ENCODE peak calls at places on chromosomes 1 and 21, in eight cellular contexts. C, X, O, S, B, R, M and P are unnamed samples. For H3K9me3, the result is how much of the 10 kb centered on the place peaks cover.

GRCh38 chr1:2494323-2494693 is 18.2 kb downstream of the PLCH2 start:
- DNase-seq in B (peak), R (no peak), S (no peak), C (peak), M (no peak), X (peak), O (peak), P (no peak)

GRCh38 chr1:3018576-3018975 is 2.7 kb upstream of the ACTRT2 start:
- DNase-seq in R (no peak), M (no peak), X (no peak), O (no peak), B (no peak), S (no peak), C (peak), P (no peak)

GRCh38 chr1:46550751-46551231 is 656 bp downstream of the KNCN start:
- DNase-seq in C (peak), B (no peak), S (no peak), O (no peak), X (no peak), M (no peak), R (no peak), P (no peak)

GRCh38 chr1:9910080-9910424 is at the start of gene CTNNBIP1:
- DNase-seq in X (no peak), C (no peak), S (no peak), B (no peak), M (no peak), O (no peak), R (no peak), P (no peak)

GRCh38 chr1:178931843-178932551 is 61.1 kb upstream of the ANGPTL1 start:
- DNase-seq in B (no peak), R (no peak), M (peak), S (peak), O (no peak), X (no peak), C (peak), P (peak)

GRCh38 chr21:33541105-33541711 is 709 bp downstream of the GART start:
- DNase-seq in O (peak), M (no peak), B (no peak), S (no peak), C (peak), R (no peak), X (peak), P (no peak)

GRCh38 chr1:25256578-25257129 is 9.4 kb upstream of the RSRP1 start:
- DNase-seq in C (no peak), O (no peak), R (no peak), M (no peak), X (no peak), B (no peak), S (no peak), P (no peak)

GRCh38 chr1:222815367-222815765 is 527 bp downstream of the DISP1 start:
- DNase-seq in O (peak), R (peak), M (peak), S (no peak), X (no peak), C (no peak), B (peak), P (peak)

GRCh38 chr21:39885119-39885848 is 18.0 kb downstream of the PCP4 start:
- DNase-seq in M (no peak), R (peak), B (no peak), S (no peak), X (no peak), C (no peak), O (no peak), P (no peak)

GRCh38 chr1:183411091-183411490 is 7.1 kb downstream of the NMNAT2 start:
- DNase-seq in X (no peak), B (no peak), M (no peak), R (no peak), C (no peak), S (no peak), O (peak), P (no peak)

GRCh38 chr1:202516434-202516877 is 168.0 kb downstream of the PPP1R12B start:
- DNase-seq in X (no peak), M (no peak), R (peak), S (no peak), C (no peak), B (no peak), O (no peak), P (no peak)

GRCh38 chr1:30611741-30612309 is 111.6 kb downstream of the MATN1 start:
- DNase-seq in O (no peak), R (no peak), C (no peak), B (no peak), X (no peak), M (no peak), S (no peak), P (no peak)

GRCh38 chr1:147781056-147781471 is 20.7 kb upstream of the GJA5 start:
- DNase-seq in S (no peak), M (no peak), R (no peak), O (peak), C (no peak), B (peak), X (no peak), P (no peak)

GRCh38 chr1:14003552-14003951 is 303.6 kb downstream of the PRDM2 start:
- DNase-seq in B (no peak), R (no peak), C (no peak), M (no peak), O (no peak), X (no peak), S (no peak), P (no peak)
- H3K9me3 ChIP-seq in B (under half), R (under half), C (under half), M (under half), O (under half), X (under half), S (under half), P (under half)

DNA sequence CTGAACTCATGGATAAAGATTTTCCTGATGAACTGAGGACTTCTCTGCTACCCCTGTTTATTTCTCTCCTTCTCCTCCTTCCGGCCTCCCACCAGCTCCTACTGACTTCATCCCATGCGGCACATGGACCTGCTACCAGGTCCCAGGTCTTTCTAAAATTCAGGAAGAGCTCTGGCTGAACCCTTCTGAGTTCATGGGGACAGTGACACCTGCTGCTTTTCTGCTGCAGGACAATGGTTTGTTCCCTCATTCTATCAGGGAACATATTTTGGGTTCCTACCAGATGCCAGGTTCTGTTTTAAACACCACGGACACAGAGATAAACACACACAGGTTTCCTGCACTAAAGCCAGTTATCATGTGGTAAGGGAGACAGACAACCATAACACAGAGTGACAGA is 114.1 kb upstream of the RAB4A start:
- DNase-seq in S (no peak), M (no peak), B (no peak), O (peak), R (peak), X (no peak), C (no peak), P (no peak)
- TF ChIP-seq CTCF in S (peak), M (peak), B (peak), O (peak), R (peak), X (peak), C (no peak), P (no peak)

DNA sequence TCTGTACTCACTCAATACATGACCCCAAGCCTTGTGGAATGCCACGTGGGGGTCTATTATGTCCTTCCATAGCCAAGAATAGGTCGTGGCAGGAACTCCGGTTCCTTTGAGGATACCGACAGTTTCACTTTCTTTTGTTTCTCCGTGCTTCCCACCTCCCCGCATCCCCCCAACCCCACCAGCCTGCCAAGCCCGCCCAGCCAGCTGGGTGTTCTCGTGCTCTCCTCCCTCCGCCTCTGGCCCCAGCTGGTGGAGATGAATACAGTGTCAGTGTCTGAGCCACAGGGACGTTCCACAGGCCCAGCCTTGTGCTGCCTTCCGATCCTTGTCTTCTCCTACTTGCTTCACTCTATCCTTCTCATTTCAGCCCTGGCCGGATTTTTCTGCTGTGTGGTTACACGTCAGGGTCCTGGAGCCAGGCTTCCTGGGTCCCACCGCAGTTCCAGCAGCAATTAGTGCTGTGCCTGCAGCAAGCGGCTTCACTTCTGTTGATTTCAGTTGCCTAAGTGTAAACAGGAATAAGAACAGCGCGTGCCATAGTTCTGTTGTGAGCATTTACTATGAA is 4.1 kb upstream of the AGTRAP start:
- DNase-seq in O (peak), S (peak), M (no peak), R (no peak), B (peak), C (peak), X (no peak), P (peak)
- H3K4me3 ChIP-seq in O (peak), S (no peak), M (peak), R (no peak), B (no peak), C (no peak), X (no peak), P (peak)

DNA sequence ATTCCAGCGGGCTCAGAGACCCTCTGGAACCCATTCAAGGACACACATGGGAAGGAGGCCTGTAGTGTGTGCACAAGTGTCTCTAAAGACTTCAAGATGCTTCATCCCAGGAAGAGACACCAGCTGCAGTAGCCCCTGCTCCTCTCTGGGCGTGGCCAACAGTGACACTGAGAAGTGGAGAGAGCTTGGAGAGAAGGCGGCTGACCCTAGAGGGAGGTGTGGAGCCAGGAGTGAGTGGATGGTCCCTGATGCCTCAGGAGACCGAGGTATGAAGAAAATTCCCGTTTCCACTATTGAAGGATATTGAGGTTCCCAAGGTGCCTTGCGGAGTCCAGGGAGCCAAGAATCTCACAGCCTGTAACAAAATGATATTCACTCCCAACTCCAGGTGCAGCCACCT is 14.9 kb upstream of the TNNI1 start:
- DNase-seq in C (no peak), M (no peak), S (no peak), O (peak), X (no peak), R (no peak), B (no peak), P (no peak)
- H3K9me3 ChIP-seq in C (under half), M (under half), S (under half), O (under half), X (under half), R (under half), B (under half), P (under half)

GRCh38 chr1:101732221-101732620 is 264.5 kb downstream of the OLFM3 start:
- DNase-seq in R (no peak), S (no peak), C (no peak), M (no peak), X (no peak), B (no peak), O (no peak), P (no peak)
- TF ChIP-seq CTCF in R (no peak), S (no peak), C (no peak), M (no peak), X (no peak), B (no peak), O (no peak), P (no peak)

GRCh38 chr1:204450461-204451257 is 39.0 kb upstream of the PPP1R15B start:
- DNase-seq in M (no peak), C (peak), O (peak), X (no peak), R (no peak), B (no peak), S (no peak), P (no peak)

GRCh38 chr1:204448991-204449390 is 37.4 kb upstream of the PPP1R15B start:
- DNase-seq in C (peak), S (no peak), X (no peak), B (no peak), M (no peak), O (no peak), R (no peak), P (no peak)

GRCh38 chr1:204449631-204450280 is 38.1 kb upstream of the PPP1R15B start:
- DNase-seq in R (no peak), S (no peak), O (no peak), X (no peak), C (peak), M (no peak), B (no peak), P (no peak)

GRCh38 chr1:204453141-204453772 is 41.3 kb downstream of the PIK3C2B start:
- DNase-seq in X (peak), M (no peak), S (no peak), B (no peak), C (no peak), O (no peak), R (no peak), P (no peak)

DNA sequence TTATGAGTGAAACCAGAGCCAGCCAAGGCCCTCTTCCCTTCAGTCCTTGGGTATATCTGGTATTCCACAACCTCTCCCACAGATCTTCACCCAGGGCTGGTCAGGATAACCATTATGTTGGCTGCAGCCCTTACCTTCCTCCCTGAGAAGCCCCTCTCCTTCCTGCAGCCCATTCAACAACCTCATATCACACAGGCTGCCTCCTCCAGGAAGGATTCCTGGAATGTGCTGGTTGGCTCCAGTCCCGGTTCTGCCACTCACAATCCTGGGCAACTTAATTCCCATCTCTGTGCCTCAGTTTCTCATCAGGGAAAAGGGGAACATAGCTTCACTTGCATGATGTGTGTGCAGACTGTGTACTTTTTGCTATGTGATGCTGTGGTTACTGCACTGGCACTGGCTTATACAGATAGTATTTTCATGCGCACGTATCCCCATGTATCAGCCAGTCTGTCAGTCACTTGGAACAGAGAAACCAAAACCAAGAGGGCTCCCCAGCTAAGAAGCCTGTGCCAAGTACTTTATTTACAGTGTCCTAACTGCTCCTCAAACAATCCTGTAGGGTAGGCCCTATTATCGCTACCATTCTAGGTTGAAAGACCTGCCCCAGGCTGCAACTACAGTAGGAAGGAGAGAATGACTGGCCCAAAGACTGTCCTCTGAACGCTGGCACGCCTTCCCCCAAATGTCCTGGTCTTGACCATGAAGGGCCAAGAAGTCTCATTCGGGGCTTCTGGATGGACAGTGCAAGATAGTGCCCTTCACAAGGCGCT is 39.9 kb upstream of the PPP1R15B start:
- DNase-seq in S (no peak), M (no peak), R (no peak), B (no peak), C (peak), X (no peak), O (no peak), P (no peak)
- H3K4me3 ChIP-seq in S (no peak), M (no peak), R (no peak), B (no peak), C (no peak), X (no peak), O (no peak), P (no peak)

GRCh38 chr1:112817555-112818373 is 102.6 kb upstream of the PPM1J start:
- DNase-seq in X (no peak), S (no peak), M (no peak), R (no peak), B (no peak), C (no peak), O (no peak), P (no peak)
- H3K9me3 ChIP-seq in X (under half), S (under half), M (under half), R (under half), B (under half), C (under half), O (under half), P (under half)

DNA sequence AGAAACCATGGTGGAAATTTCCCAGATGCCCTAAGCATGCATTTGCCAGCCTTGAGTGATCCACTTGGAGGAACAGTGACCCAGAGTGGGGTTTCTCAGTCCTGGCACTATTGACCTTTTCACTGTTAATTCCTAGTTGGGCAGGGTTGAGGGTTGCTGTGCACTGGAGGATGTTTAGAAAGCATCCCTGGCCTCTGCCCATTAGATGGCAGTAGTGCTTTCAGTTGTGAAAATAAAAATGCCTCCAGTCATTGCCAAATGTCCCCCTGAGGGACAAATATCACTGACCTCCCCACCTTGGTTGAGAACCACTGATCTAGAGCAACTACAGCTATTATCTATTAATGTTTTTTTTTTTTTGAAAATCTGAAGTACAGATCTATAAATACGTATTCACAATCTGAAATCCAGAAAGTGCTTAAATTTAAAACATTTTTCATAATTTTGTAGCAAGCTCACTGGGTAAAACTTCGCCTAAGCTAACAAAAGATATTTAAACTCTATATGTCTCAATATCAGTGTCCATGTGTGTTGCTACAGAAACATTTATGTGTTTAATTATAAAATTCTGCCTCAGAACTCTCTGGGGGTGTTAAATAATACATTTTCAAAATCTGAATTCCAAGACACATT is 27.3 kb downstream of the F3 start:
- DNase-seq in S (no peak), B (no peak), M (no peak), C (no peak), O (peak), X (peak), R (peak), P (no peak)
- TF ChIP-seq CTCF in S (peak), B (peak), M (no peak), C (no peak), O (peak), X (peak), R (peak), P (no peak)

GRCh38 chr1:243597383-243597782 is 252.7 kb downstream of the AKT3 start:
- DNase-seq in S (no peak), X (no peak), M (no peak), B (no peak), R (no peak), O (no peak), C (no peak), P (no peak)

GRCh38 chr1:243596441-243597183 is 253.4 kb downstream of the AKT3 start:
- DNase-seq in R (no peak), S (no peak), X (no peak), B (peak), O (peak), C (no peak), M (no peak), P (no peak)

GRCh38 chr1:243601720-243602119 is 248.3 kb downstream of the AKT3 start:
- DNase-seq in R (no peak), C (no peak), B (no peak), M (no peak), X (no peak), S (no peak), O (no peak), P (no peak)

GRCh38 chr1:243595527-243596206 is 254.4 kb downstream of the AKT3 start:
- DNase-seq in X (no peak), R (no peak), C (no peak), S (no peak), M (no peak), O (peak), B (peak), P (no peak)

GRCh38 chr1:243598433-243598832 is 251.6 kb downstream of the AKT3 start:
- DNase-seq in S (no peak), R (no peak), B (peak), C (no peak), O (peak), M (no peak), X (no peak), P (no peak)
- H3K4me3 ChIP-seq in S (no peak), R (no peak), B (no peak), C (no peak), O (no peak), M (no peak), X (no peak), P (no peak)